ENCODE peak calls at places on chromosomes 6 and 20, in nine cellular contexts. One of them, this sample, is unnamed.

GRCh38 chr6:13538084-13538483 is 36.3 kb upstream of the SIRT5 start:
- DNase-seq in lung: no peak
- DNase-seq in sigmoid colon: no peak
- DNase-seq in fibroblast of lung: peak; percentile 51
- DNase-seq in cardiac muscle cell: peak; percentile 53
- DNase-seq in thoracic aorta: no peak
- DNase-seq in breast epithelium: no peak
- DNase-seq in tibial artery: no peak
- DNase-seq in mammary epithelial cell: peak; percentile 22
- DNase-seq in this sample: no peak

GRCh38 chr6:5123296-5124135 is 38.4 kb downstream of the PPP1R3G start:
- DNase-seq in lung: no peak
- DNase-seq in sigmoid colon: no peak
- DNase-seq in fibroblast of lung: no peak
- DNase-seq in cardiac muscle cell: no peak
- DNase-seq in thoracic aorta: no peak
- DNase-seq in breast epithelium: no peak
- DNase-seq in tibial artery: no peak
- DNase-seq in mammary epithelial cell: no peak
- DNase-seq in this sample: no peak

GRCh38 chr6:85966859-85967258 is 324.2 kb upstream of the SYNCRIP start:
- DNase-seq in lung: no peak
- DNase-seq in sigmoid colon: no peak
- DNase-seq in fibroblast of lung: no peak
- DNase-seq in cardiac muscle cell: no peak
- DNase-seq in thoracic aorta: no peak
- DNase-seq in breast epithelium: no peak
- DNase-seq in tibial artery: no peak
- DNase-seq in mammary epithelial cell: no peak
- DNase-seq in this sample: no peak

GRCh38 chr20:25054995-25055629 is 2.8 kb downstream of the ACSS1 start:
- DNase-seq in lung: no peak
- DNase-seq in sigmoid colon: peak; percentile 62
- DNase-seq in fibroblast of lung: peak; percentile 10
- DNase-seq in cardiac muscle cell: no peak
- DNase-seq in thoracic aorta: no peak
- DNase-seq in breast epithelium: no peak
- DNase-seq in tibial artery: peak; percentile 51
- DNase-seq in mammary epithelial cell: no peak
- DNase-seq in this sample: no peak

GRCh38 chr6:109458774-109459531 is 3.4 kb upstream of the MICAL1 start:
- DNase-seq in lung: no peak
- DNase-seq in sigmoid colon: peak; percentile 37
- DNase-seq in fibroblast of lung: no peak
- DNase-seq in cardiac muscle cell: no peak
- DNase-seq in thoracic aorta: no peak
- DNase-seq in breast epithelium: no peak
- DNase-seq in tibial artery: no peak
- DNase-seq in mammary epithelial cell: no peak
- DNase-seq in this sample: no peak

GRCh38 chr20:23290761-23291574 is 59.6 kb upstream of the NXT1 start:
- DNase-seq in lung: no peak
- DNase-seq in sigmoid colon: peak; percentile 53
- DNase-seq in fibroblast of lung: no peak
- DNase-seq in cardiac muscle cell: no peak
- DNase-seq in thoracic aorta: no peak
- DNase-seq in breast epithelium: no peak
- DNase-seq in tibial artery: peak; percentile 40
- DNase-seq in mammary epithelial cell: no peak
- DNase-seq in this sample: no peak

GRCh38 chr20:6525447-6526303 is 241.8 kb upstream of the BMP2 start:
- DNase-seq in lung: no peak
- DNase-seq in sigmoid colon: no peak
- DNase-seq in fibroblast of lung: peak; percentile 71
- DNase-seq in cardiac muscle cell: no peak
- DNase-seq in thoracic aorta: no peak
- DNase-seq in breast epithelium: no peak
- DNase-seq in tibial artery: no peak
- DNase-seq in mammary epithelial cell: peak; percentile 31
- DNase-seq in this sample: no peak

GRCh38 chr6:109019911-109020310 is 74.7 kb downstream of the SESN1 start:
- DNase-seq in lung: no peak
- DNase-seq in sigmoid colon: no peak
- DNase-seq in fibroblast of lung: no peak
- DNase-seq in cardiac muscle cell: no peak
- DNase-seq in thoracic aorta: no peak
- DNase-seq in breast epithelium: no peak
- DNase-seq in tibial artery: no peak
- DNase-seq in mammary epithelial cell: no peak
- DNase-seq in this sample: no peak

GRCh38 chr6:66128676-66129075 is 421.6 kb upstream of the EYS start:
- DNase-seq in lung: no peak
- DNase-seq in sigmoid colon: no peak
- DNase-seq in fibroblast of lung: no peak
- DNase-seq in cardiac muscle cell: no peak
- DNase-seq in thoracic aorta: no peak
- DNase-seq in breast epithelium: no peak
- DNase-seq in tibial artery: no peak
- DNase-seq in mammary epithelial cell: no peak
- DNase-seq in this sample: no peak

GRCh38 chr6:130140084-130140483 is 82.7 kb downstream of the SAMD3 start:
- DNase-seq in lung: no peak
- DNase-seq in sigmoid colon: no peak
- DNase-seq in fibroblast of lung: no peak
- DNase-seq in cardiac muscle cell: no peak
- DNase-seq in thoracic aorta: no peak
- DNase-seq in breast epithelium: no peak
- DNase-seq in tibial artery: no peak
- DNase-seq in mammary epithelial cell: no peak
- DNase-seq in this sample: no peak

DNA sequence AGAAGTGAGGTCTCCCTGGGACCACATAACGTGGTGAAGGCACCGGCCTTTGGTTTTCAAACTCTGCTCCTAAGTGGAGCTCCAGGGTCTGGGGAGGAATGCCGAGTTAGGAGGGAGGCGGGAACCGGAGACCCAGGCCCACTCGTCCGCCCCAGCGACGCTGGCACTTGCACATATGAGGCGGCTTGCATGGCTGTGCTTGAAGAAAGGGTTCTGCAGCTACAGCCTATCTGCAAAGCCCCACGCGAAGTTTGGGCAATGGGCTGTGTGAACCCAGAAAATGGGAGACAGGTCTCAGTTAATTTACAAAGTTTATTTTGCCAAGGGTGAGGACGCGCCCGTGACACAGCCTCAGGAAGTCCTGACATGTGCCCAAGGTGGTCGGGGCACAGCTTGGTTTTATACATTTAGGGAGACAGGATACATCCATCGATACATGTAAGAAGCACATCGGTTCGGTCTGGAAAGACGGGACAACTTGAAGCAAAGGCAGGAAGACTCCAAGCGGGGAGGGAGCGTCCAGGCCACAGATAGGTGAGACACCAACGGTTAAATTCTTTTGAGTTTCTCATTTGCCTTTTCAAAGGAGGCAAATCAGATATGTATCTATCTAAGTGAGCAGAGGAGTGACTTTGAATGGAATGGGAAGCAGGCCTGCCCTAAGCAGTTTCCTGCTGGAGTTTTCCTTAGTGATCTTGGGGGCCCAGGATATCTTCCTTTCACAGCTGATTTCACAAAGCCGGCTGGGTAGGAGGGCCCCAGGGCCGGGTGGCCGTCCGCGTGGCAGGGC is 782 bp upstream of the PCMTD2 start:
- DNase-seq in lung: no peak
- DNase-seq in sigmoid colon: no peak
- DNase-seq in fibroblast of lung: no peak
- DNase-seq in cardiac muscle cell: no peak
- DNase-seq in thoracic aorta: no peak
- DNase-seq in breast epithelium: no peak
- DNase-seq in tibial artery: peak; percentile 60
- DNase-seq in mammary epithelial cell: no peak
- DNase-seq in this sample: no peak
- H3K4me3 ChIP-seq in lung: peak overlapping the region; percentile 86
- H3K4me3 ChIP-seq in sigmoid colon: peak overlapping the region; percentile 81
- H3K4me3 ChIP-seq in fibroblast of lung: peak overlapping the region; percentile 59
- H3K4me3 ChIP-seq in cardiac muscle cell: peak overlapping the region; percentile 72
- H3K4me3 ChIP-seq in thoracic aorta: peak overlapping the region; percentile 97
- H3K4me3 ChIP-seq in breast epithelium: peak overlapping the region; percentile 90
- H3K4me3 ChIP-seq in tibial artery: peak overlapping the region; percentile 90
- H3K4me3 ChIP-seq in mammary epithelial cell: peak overlapping the region; percentile 79
- H3K4me3 ChIP-seq in this sample: peak overlapping the region; percentile 87

DNA sequence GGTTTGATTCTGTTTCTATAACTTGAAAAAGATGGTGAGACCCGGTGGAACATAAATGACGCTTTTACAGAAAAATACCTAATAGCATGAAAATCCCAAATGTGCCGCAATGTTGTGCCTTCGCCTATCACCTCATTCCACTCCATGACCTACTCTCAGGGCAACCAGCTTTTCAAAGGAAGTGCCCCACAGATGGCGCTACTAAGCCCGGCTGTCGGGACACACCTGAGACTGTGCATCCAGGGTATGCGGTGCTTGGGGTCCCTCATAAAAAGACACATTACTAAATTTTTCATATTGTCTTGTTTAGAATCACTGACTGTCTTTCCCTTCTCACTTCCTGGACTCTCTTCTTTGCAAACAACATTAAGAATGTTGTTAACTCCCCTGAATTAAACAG is 145.5 kb upstream of the RPS6KA2 start:
- DNase-seq in lung: no peak
- DNase-seq in sigmoid colon: no peak
- DNase-seq in fibroblast of lung: no peak
- DNase-seq in cardiac muscle cell: no peak
- DNase-seq in thoracic aorta: no peak
- DNase-seq in breast epithelium: no peak
- DNase-seq in tibial artery: no peak
- DNase-seq in mammary epithelial cell: no peak
- DNase-seq in this sample: no peak
- TF ChIP-seq CTCF in lung: no peak
- TF ChIP-seq CTCF in sigmoid colon: no peak
- TF ChIP-seq CTCF in fibroblast of lung: no peak
- TF ChIP-seq CTCF in cardiac muscle cell: peak; percentile 23
- TF ChIP-seq CTCF in thoracic aorta: no peak
- TF ChIP-seq CTCF in breast epithelium: no peak
- TF ChIP-seq CTCF in tibial artery: no peak
- TF ChIP-seq CTCF in mammary epithelial cell: no peak
- TF ChIP-seq CTCF in this sample: no peak

DNA sequence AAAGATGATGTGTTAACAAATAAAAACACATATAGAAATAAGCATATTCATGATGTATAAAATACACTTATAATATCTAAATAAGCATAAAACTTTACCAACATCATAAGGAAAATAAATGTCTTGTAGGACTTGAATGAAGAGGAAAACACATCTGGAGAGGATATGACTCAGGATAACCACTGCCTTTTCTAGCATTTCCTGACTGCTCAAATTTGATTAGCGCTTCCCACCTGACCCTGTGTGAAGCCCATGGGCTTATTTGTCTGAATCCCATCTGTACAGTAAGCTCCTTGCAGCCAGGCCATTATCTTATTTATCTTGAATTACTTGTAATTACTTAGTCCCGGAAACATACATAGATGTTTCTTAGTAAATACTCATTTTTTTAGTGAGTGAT is 608.6 kb downstream of the COL12A1 start:
- DNase-seq in lung: no peak
- DNase-seq in sigmoid colon: no peak
- DNase-seq in fibroblast of lung: peak; percentile 73
- DNase-seq in cardiac muscle cell: no peak
- DNase-seq in thoracic aorta: no peak
- DNase-seq in breast epithelium: no peak
- DNase-seq in tibial artery: no peak
- DNase-seq in mammary epithelial cell: peak; percentile 21
- DNase-seq in this sample: no peak
- H3K4me3 ChIP-seq in lung: no peak overlapping the region
- H3K4me3 ChIP-seq in sigmoid colon: no peak overlapping the region
- H3K4me3 ChIP-seq in fibroblast of lung: no peak overlapping the region
- H3K4me3 ChIP-seq in cardiac muscle cell: no peak overlapping the region
- H3K4me3 ChIP-seq in thoracic aorta: no peak overlapping the region
- H3K4me3 ChIP-seq in breast epithelium: no peak overlapping the region
- H3K4me3 ChIP-seq in tibial artery: no peak overlapping the region
- H3K4me3 ChIP-seq in mammary epithelial cell: no peak overlapping the region
- H3K4me3 ChIP-seq in this sample: no peak overlapping the region

GRCh38 chr6:70551566-70551965 is 15.2 kb upstream of the SDHAF4 start:
- DNase-seq in lung: no peak
- DNase-seq in sigmoid colon: no peak
- DNase-seq in fibroblast of lung: no peak
- DNase-seq in cardiac muscle cell: no peak
- DNase-seq in thoracic aorta: no peak
- DNase-seq in breast epithelium: no peak
- DNase-seq in tibial artery: no peak
- DNase-seq in mammary epithelial cell: no peak
- DNase-seq in this sample: no peak
- TF ChIP-seq CTCF in lung: no peak
- TF ChIP-seq CTCF in sigmoid colon: no peak
- TF ChIP-seq CTCF in fibroblast of lung: no peak
- TF ChIP-seq CTCF in cardiac muscle cell: no peak
- TF ChIP-seq CTCF in thoracic aorta: no peak
- TF ChIP-seq CTCF in breast epithelium: no peak
- TF ChIP-seq CTCF in tibial artery: no peak
- TF ChIP-seq CTCF in mammary epithelial cell: no peak
- TF ChIP-seq CTCF in this sample: no peak

DNA sequence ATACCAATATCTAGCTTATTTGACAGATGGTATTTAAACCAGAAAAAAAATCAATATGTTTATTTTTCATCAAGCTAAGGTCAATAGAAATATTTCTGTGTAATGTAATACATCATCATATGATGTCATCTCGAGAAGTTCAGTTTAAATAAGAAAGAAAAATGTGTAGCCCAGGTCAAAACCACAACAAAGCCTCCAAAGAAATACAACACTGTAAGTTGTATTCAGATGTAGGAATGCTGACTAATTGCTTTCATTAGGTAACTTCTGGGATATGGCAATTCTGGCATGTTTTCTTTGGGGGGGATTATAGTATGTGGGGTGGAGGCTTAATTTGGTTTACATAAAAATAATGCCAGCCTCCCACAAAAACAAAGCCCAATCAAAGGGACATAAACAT is 881.8 kb upstream of the CITED2 start:
- DNase-seq in lung: no peak
- DNase-seq in sigmoid colon: no peak
- DNase-seq in fibroblast of lung: peak; percentile 86
- DNase-seq in cardiac muscle cell: no peak
- DNase-seq in thoracic aorta: no peak
- DNase-seq in breast epithelium: no peak
- DNase-seq in tibial artery: no peak
- DNase-seq in mammary epithelial cell: peak; percentile 48
- DNase-seq in this sample: no peak
- H3K4me3 ChIP-seq in lung: no peak overlapping the region
- H3K4me3 ChIP-seq in sigmoid colon: no peak overlapping the region
- H3K4me3 ChIP-seq in fibroblast of lung: no peak overlapping the region
- H3K4me3 ChIP-seq in cardiac muscle cell: no peak overlapping the region
- H3K4me3 ChIP-seq in thoracic aorta: no peak overlapping the region
- H3K4me3 ChIP-seq in breast epithelium: no peak overlapping the region
- H3K4me3 ChIP-seq in tibial artery: no peak overlapping the region
- H3K4me3 ChIP-seq in mammary epithelial cell: no peak overlapping the region
- H3K4me3 ChIP-seq in this sample: no peak overlapping the region

This sample was measured in dorsolateral prefrontal cortex.